ENCODE peak calls at places on chromosome 1, in seven cellular contexts. W is body of pancreas, S is brain microvascular endothelial cell, H is psoas muscle, N is sigmoid colon, B is astrocyte, P is breast epithelium. F is an unnamed sample. For H3K27me3 and H3K36me3, the result is how much of the 10 kb centered on the place peaks cover.

GRCh38 chr1:8062861-8063260 is 36.8 kb upstream of the ERRFI1 start:
- DNase-seq in W (no peak), S (no peak), H (no peak), N (no peak), B (no peak), P (no peak), F (no peak)

GRCh38 chr1:81414417-81415087 is 386.2 kb upstream of the ADGRL2 start:
- DNase-seq in W (peak), S (peak), H (peak), N (peak), B (no peak), P (no peak), F (peak)

GRCh38 chr1:94743866-94744265 is 76.3 kb upstream of the SLC44A3 start:
- DNase-seq in W (no peak), S (no peak), H (no peak), N (peak), B (no peak), P (peak), F (no peak)

GRCh38 chr1:1929639-1930545 is 10.8 kb upstream of the TMEM52 start:
- DNase-seq in W (no peak), S (no peak), H (no peak), N (no peak), B (no peak), P (no peak), F (no peak)

GRCh38 chr1:95888877-95889799 is 655.1 kb downstream of the RWDD3 start:
- DNase-seq in W (no peak), S (no peak), H (no peak), N (no peak), B (no peak), P (no peak), F (no peak)

GRCh38 chr1:67130673-67131072 is 4.1 kb downstream of the C1orf141 start:
- DNase-seq in W (no peak), S (no peak), H (no peak), N (no peak), B (no peak), P (no peak), F (no peak)

GRCh38 chr1:107326823-107327445 is 186.1 kb downstream of the NTNG1 start:
- DNase-seq in W (no peak), S (no peak), H (no peak), N (no peak), B (peak), P (no peak), F (peak)

GRCh38 chr1:206486995-206487788 is 16.9 kb downstream of the IKBKE start:
- DNase-seq in W (no peak), S (no peak), H (no peak), N (no peak), B (no peak), P (no peak), F (no peak)

GRCh38 chr1:169692766-169693460 is 18.5 kb downstream of the SELL start:
- DNase-seq in W (no peak), S (no peak), H (no peak), N (no peak), B (no peak), P (no peak), F (no peak)

GRCh38 chr1:152071123-152071522 is 17.7 kb downstream of the TCHHL1 start:
- DNase-seq in W (no peak), S (no peak), H (no peak), N (no peak), B (no peak), P (no peak), F (no peak)

GRCh38 chr1:152067929-152068328 is 20.9 kb downstream of the TCHHL1 start:
- DNase-seq in W (no peak), S (no peak), H (no peak), N (no peak), B (no peak), P (no peak), F (no peak)

GRCh38 chr1:152067150-152067549 is 21.7 kb downstream of the TCHHL1 start:
- DNase-seq in W (no peak), S (no peak), H (no peak), N (no peak), B (no peak), P (no peak), F (no peak)

DNA sequence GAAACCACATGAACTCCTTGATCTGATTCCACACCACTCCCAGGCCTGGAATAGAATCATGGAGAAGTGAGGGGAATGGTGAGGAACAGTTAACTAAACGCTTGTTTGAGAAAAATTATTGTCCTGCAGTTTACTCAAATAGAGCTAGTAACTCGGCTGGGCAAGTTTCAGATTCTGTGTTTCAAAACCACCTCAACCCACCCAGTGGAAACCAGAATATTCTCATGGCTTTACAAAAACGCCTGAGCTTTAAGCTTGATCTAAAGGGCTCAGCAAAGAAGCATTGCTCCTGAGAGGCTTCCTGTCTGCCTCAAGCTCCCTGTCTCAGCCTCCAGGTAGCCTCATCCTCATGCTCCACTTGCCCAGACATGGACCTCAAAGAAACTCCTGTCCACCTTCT is 16.6 kb downstream of the TCHHL1 start:
- DNase-seq in W (no peak), S (no peak), H (no peak), N (no peak), B (no peak), P (no peak), F (no peak)
- H3K27me3 ChIP-seq in W (under half), S (under half), H (under half), N (under half), B (under half), P (under half), F (under half)

DNA sequence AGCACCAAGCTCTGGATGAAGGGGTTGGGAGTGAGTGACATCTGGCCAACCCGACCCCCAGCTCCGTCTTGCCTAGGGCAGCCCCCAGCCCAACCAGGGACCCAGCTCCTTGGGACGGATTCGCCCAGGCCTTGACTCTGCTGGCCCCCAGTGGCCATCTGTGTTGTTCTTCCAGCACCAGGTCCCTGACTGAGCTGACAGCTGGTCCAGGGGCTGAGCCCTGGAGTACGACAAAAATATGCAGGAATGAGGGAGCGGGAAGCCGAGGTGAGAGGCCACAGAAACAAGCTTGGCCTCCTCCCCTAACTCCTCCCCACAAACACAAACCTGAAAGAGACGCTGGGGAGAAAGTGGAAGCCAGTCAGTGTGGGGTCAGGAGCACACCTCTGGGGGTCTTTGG is 55.0 kb upstream of the PAX7 start:
- DNase-seq in W (peak), S (peak), H (no peak), N (peak), B (no peak), P (no peak), F (peak)
- TF ChIP-seq CTCF in W (peak), S (peak), H (peak), N (peak), B (peak), P (peak), F (peak)

DNA sequence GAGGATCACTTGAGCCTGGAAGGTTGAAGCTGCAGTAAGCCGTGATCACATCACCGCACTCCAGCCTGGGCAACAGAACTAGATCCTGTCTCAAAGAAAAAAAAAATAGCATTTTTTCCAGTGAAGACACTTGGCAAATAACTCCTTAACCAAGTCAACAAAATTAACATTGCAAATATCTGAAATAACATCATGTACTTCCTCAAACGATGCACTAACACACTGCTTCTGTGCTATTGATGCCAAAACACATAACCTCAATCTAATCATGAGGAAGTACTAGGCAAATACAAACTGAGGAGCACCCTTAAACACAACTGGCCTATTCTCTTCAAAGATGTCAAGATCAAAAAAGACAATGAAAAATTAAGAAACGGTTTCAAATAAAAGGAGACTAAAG is 32.3 kb downstream of the PABPC4 start:
- DNase-seq in W (no peak), S (no peak), H (no peak), N (no peak), B (no peak), P (no peak), F (no peak)
- H3K36me3 ChIP-seq in W (under half), S (under half), H (half or more), N (half or more), B (under half), P (under half), F (under half)

GRCh38 chr1:228007054-228007800 is 429 bp downstream of the WNT3A start:
- DNase-seq in W (no peak), S (no peak), H (peak), N (peak), B (no peak), P (peak), F (peak)
- H3K27me3 ChIP-seq in W (under half), S (half or more), H (half or more), N (under half), B (half or more), P (under half), F (under half)

GRCh38 chr1:232629250-232630046 is 485 bp downstream of the SIPA1L2 start:
- DNase-seq in W (peak), S (no peak), H (peak), N (peak), B (peak), P (no peak), F (no peak)
- TF ChIP-seq CTCF in W (no peak), S (no peak), H (peak), N (no peak), B (no peak), P (no peak), F (no peak)

GRCh38 chr1:64881281-64881680 is 85.1 kb downstream of the JAK1 start:
- DNase-seq in W (no peak), S (peak), H (no peak), N (no peak), B (peak), P (no peak), F (peak)
- H3K36me3 ChIP-seq in W (under half), S (under half), H (half or more), N (under half), B (under half), P (under half), F (under half)

F was measured in bronchial epithelial cell.